ENCODE peak calls at places on chromosome 13, in four cellular contexts. F is effector memory CD4-positive, alpha-beta T cell; Q is left ventricle myocardium inferior; D is ovary. X is an unnamed sample.
A peak's percentile ranks its signal among the peaks of the same experiment; 100 is the strongest.

GRCh38 chr13:93243375-93244063 is 16.9 kb downstream of the GPC6 start:
- DNase-seq in F (no peak), Q (no peak), D (peak; percentile 22), X (no peak)

GRCh38 chr13:48431987-48432615 is 19.2 kb upstream of the LPAR6 start:
- DNase-seq in F (no peak), Q (no peak), D (no peak), X (no peak)

GRCh38 chr13:25153736-25154135 is 18.4 kb downstream of the AMER2 start:
- DNase-seq in F (no peak), Q (no peak), D (no peak), X (no peak)

GRCh38 chr13:30039506-30039905 is 189.1 kb upstream of the UBL3 start:
- DNase-seq in F (no peak), Q (no peak), D (no peak), X (no peak)

GRCh38 chr13:34749046-34749445 is 193.0 kb upstream of the NBEA start:
- DNase-seq in F (no peak), Q (no peak), D (no peak), X (no peak)

GRCh38 chr13:24865158-24865557 is 101.2 kb downstream of the RNF17 start:
- DNase-seq in F (no peak), Q (no peak), D (no peak), X (no peak)

GRCh38 chr13:37681295-37682032 is 82.9 kb upstream of the POSTN start:
- DNase-seq in F (no peak), Q (no peak), D (no peak), X (no peak)

GRCh38 chr13:40666905-40667621 is 622 bp upstream of the FOXO1 start:
- DNase-seq in F (no peak), Q (peak; percentile 36), D (peak; percentile 71), X (no peak)

GRCh38 chr13:91520952-91521351 is 122.5 kb downstream of the GPC5 start:
- DNase-seq in F (no peak), Q (no peak), D (no peak), X (no peak)

GRCh38 chr13:89115307-89115706 is 1444.1 kb downstream of the SLITRK5 start:
- DNase-seq in F (no peak), Q (no peak), D (no peak), X (no peak)

GRCh38 chr13:20424959-20425358 is 100.7 kb downstream of the CRYL1 start:
- DNase-seq in F (no peak), Q (no peak), D (peak; percentile 65), X (no peak)

GRCh38 chr13:40456397-40456958 is 210.0 kb downstream of the FOXO1 start:
- DNase-seq in F (no peak), Q (no peak), D (no peak), X (no peak)

GRCh38 chr13:91165758-91166157 is 181.7 kb upstream of the MIR17HG start:
- DNase-seq in F (no peak), Q (no peak), D (no peak), X (no peak)

GRCh38 chr13:21902709-21903098 is 231.8 kb downstream of the FGF9 start:
- DNase-seq in F (no peak), Q (no peak), D (no peak), X (no peak)

GRCh38 chr13:41418751-41419150 is 38.6 kb upstream of the RGCC start:
- DNase-seq in F (no peak), Q (no peak), D (no peak), X (no peak)

GRCh38 chr13:43767351-43767901 is 19.3 kb downstream of the ENOX1 start:
- DNase-seq in F (no peak), Q (peak; percentile 25), D (peak; percentile 26), X (no peak)

GRCh38 chr13:49791214-49791752 is 1.2 kb downstream of the KPNA3 start:
- DNase-seq in F (no peak), Q (no peak), D (no peak), X (no peak)

GRCh38 chr13:96806750-96807149 is 187.5 kb downstream of the OXGR1 start:
- DNase-seq in F (no peak), Q (no peak), D (no peak), X (no peak)

GRCh38 chr13:31898383-31899071 is 133.0 kb upstream of the FRY start:
- DNase-seq in F (no peak), Q (no peak), D (no peak), X (no peak)

GRCh38 chr13:45047394-45048328 is 58.3 kb downstream of the GPALPP1 start:
- DNase-seq in F (peak; percentile 62), Q (peak; percentile 66), D (peak; percentile 75), X (peak; percentile 16)
- H3K4me3 ChIP-seq in F (peak overlapping the region; percentile 15), Q (peak overlapping the region; percentile 66), D (peak overlapping the region; percentile 15), X (peak overlapping the region; percentile 66)

GRCh38 chr13:98521461-98521860 is 55.4 kb downstream of the STK24 start:
- DNase-seq in F (no peak), Q (no peak), D (no peak), X (no peak)
- H3K4me1 ChIP-seq in F (peaks cover 65% of the 10 kb centered on the region), Q (peaks cover 84% of the 10 kb centered on the region), D (peaks cover 35% of the 10 kb centered on the region), X (no peaks in the 10 kb centered on the region)

GRCh38 chr13:23159205-23159586 is 21.6 kb upstream of the SGCG start:
- DNase-seq in F (no peak), Q (peak; percentile 33), D (no peak), X (no peak)
- H3K4me3 ChIP-seq in F (no peak overlapping the region), Q (peak overlapping the region; percentile 65), D (no peak overlapping the region), X (peak overlapping the region; percentile 63)

GRCh38 chr13:114062341-114062740 is 70.1 kb downstream of the RASA3 start:
- DNase-seq in F (no peak), Q (no peak), D (no peak), X (no peak)
- H3K4me1 ChIP-seq in F (peaks cover 41% of the 10 kb centered on the region), Q (peaks cover 74% of the 10 kb centered on the region), D (peaks cover 17% of the 10 kb centered on the region), X (peaks cover 45% of the 10 kb centered on the region)

GRCh38 chr13:39417131-39417530 is 185.9 kb downstream of the LHFPL6 start:
- DNase-seq in F (no peak), Q (no peak), D (no peak), X (no peak)
- H3K4me3 ChIP-seq in F (no peak overlapping the region), Q (peak overlapping the region; percentile 36), D (no peak overlapping the region), X (peak overlapping the region; percentile 66)

DNA sequence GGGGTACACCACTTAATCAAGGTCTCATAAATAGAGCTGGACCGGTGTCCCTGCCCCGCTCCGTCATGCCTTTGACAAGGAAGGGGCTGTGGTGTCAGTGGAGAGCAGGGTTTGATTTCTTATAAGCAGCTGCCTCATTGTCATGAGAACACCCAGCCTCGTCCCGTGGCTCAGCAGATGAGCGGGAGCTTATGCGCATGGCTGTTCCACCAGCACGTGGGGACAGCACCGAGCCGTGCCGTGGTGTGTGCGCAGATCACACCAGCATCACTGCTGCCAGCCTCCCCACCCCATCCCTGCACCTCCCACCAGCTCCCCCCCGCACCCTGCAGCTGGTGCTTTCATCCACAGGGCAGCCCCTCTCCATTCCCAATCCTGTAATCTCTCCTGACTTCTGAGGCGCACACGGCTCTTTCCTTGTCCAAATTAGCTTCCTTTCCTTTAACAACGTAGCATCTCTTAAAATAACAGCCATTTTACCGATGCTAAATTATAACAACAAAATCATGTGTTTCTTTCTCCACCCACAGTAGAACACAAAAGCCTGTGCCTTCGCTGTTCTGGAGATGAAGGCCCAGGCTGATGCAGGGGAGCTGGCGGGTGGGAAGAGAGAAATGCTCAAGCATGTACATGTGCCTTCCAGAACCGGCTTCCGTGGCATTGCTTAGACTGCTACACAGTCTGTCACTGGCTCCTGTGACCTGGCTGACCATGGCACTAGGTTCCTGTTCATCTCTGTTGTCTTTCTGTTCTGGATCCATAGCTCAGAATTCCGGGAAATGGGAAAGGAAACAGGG is 96.8 kb downstream of the RAB20 start:
- DNase-seq in F (no peak), Q (no peak), D (no peak), X (no peak)
- H3K4me1 ChIP-seq in F (no peaks in the 10 kb centered on the region), Q (no peaks in the 10 kb centered on the region), D (no peaks in the 10 kb centered on the region), X (no peaks in the 10 kb centered on the region)

GRCh38 chr13:98543380-98544104 is 33.4 kb downstream of the STK24 start:
- DNase-seq in F (no peak), Q (no peak), D (no peak), X (no peak)
- H3K4me3 ChIP-seq in F (peak overlapping the region; percentile 50), Q (peak overlapping the region; percentile 45), D (no peak overlapping the region), X (peak overlapping the region; percentile 38)

GRCh38 chr13:110285991-110286923 is 20.7 kb downstream of the COL4A1 start:
- DNase-seq in F (no peak), Q (no peak), D (no peak), X (no peak)
- H3K4me1 ChIP-seq in F (no peaks in the 10 kb centered on the region), Q (peaks cover 88% of the 10 kb centered on the region), D (peaks cover 25% of the 10 kb centered on the region), X (peaks cover 69% of the 10 kb centered on the region)

GRCh38 chr13:61414686-61415664 is 674 bp downstream of the PCDH20 start:
- DNase-seq in F (no peak), Q (peak; percentile 28), D (no peak), X (no peak)
- H3K4me3 ChIP-seq in F (no peak overlapping the region), Q (peak overlapping the region; percentile 63), D (peak overlapping the region; percentile 21), X (peak overlapping the region; percentile 79)

GRCh38 chr13:51804295-51805172 is 571 bp upstream of the DHRS12 start:
- DNase-seq in F (no peak), Q (no peak), D (peak; percentile 68), X (no peak)
- H3K4me1 ChIP-seq in F (peaks cover 42% of the 10 kb centered on the region), Q (peaks cover 67% of the 10 kb centered on the region), D (peaks cover 22% of the 10 kb centered on the region), X (peaks cover 57% of the 10 kb centered on the region)

X was measured in thoracic aorta.